ENCODE peak calls at places on chromosomes 7 and 10, in ten cellular contexts. G is right cardiac atrium, L is SJSA1, U is breast epithelium, M is GM23338, Q is ovary, X is prostate gland, B is hepatocyte, T is lower lobe of right lung, W is A549. H is an unnamed sample.
A peak's percentile ranks its signal among the peaks of the same experiment; 100 is the strongest.

GRCh38 chr10:106771132-106771531 is 393.4 kb downstream of the SORCS1 start:
- DNase-seq in T (no peak), W (no peak), X (no peak), B (no peak), G (no peak), U (no peak), M (no peak), Q (no peak), L (no peak), H (no peak)

GRCh38 chr10:130108934-130109604 is 1.6 kb downstream of the C10orf143 start:
- DNase-seq in L (no peak), M (no peak), W (no peak), X (no peak), T (no peak), Q (no peak), B (no peak), G (no peak), U (no peak), H (no peak)

GRCh38 chr7:47514367-47514766 is 67.5 kb downstream of the TNS3 start:
- DNase-seq in X (no peak), G (no peak), L (no peak), W (no peak), U (no peak), Q (no peak), M (no peak), B (no peak), T (no peak), H (no peak)

GRCh38 chr10:70672165-70672992 is at the start of gene ADAMTS14:
- DNase-seq in M (peak; percentile 78), T (no peak), U (no peak), G (peak; percentile 83), Q (no peak), B (peak; percentile 62), X (no peak), L (no peak), W (peak; percentile 33), H (no peak)

GRCh38 chr7:22866965-22867364 is 44.3 kb upstream of the TOMM7 start:
- DNase-seq in G (no peak), U (no peak), Q (no peak), T (no peak), L (no peak), B (no peak), W (no peak), X (no peak), M (no peak), H (no peak)

GRCh38 chr10:52312999-52313349 is 1.1 kb upstream of the DKK1 start:
- DNase-seq in W (peak; percentile 14), U (no peak), Q (no peak), L (no peak), G (no peak), M (no peak), T (no peak), B (no peak), X (no peak), H (no peak)

GRCh38 chr10:102555781-102556328 is 52.1 kb downstream of the SUFU start:
- DNase-seq in G (no peak), B (peak; percentile 52), L (no peak), Q (peak; percentile 12), M (no peak), U (no peak), T (no peak), W (no peak), X (peak; percentile 57), H (no peak)

GRCh38 chr7:130595986-130596385 is 72.6 kb downstream of the COPG2 start:
- DNase-seq in B (peak; percentile 5), U (no peak), X (no peak), T (no peak), G (no peak), L (no peak), M (no peak), Q (no peak), W (no peak), H (no peak)

GRCh38 chr10:50653142-50653541 is 29.4 kb upstream of the SGMS1 start:
- DNase-seq in Q (no peak), W (no peak), U (no peak), X (peak; percentile 15), G (no peak), M (peak; percentile 12), B (peak; percentile 26), L (no peak), T (no peak), H (no peak)

GRCh38 chr7:45663167-45663921 is 89.2 kb downstream of the ADCY1 start:
- DNase-seq in G (peak; percentile 73), X (peak; percentile 9), L (peak; percentile 42), U (peak; percentile 55), T (no peak), B (peak; percentile 32), W (no peak), Q (no peak), M (peak; percentile 70), H (no peak)

GRCh38 chr7:6261699-6262098 is 10.7 kb downstream of the CYTH3 start:
- DNase-seq in Q (no peak), L (no peak), B (no peak), U (no peak), G (no peak), W (no peak), M (no peak), X (no peak), T (no peak), H (no peak)

GRCh38 chr7:6262206-6262605 is 10.2 kb downstream of the CYTH3 start:
- DNase-seq in W (no peak), T (no peak), M (no peak), G (no peak), U (no peak), L (no peak), Q (no peak), X (no peak), B (no peak), H (no peak)

GRCh38 chr7:6258440-6259182 is 13.8 kb downstream of the CYTH3 start:
- DNase-seq in U (no peak), B (no peak), M (no peak), G (no peak), L (no peak), X (no peak), Q (no peak), T (no peak), W (no peak), H (no peak)

GRCh38 chr7:6259257-6259656 is 13.2 kb downstream of the CYTH3 start:
- DNase-seq in U (no peak), M (no peak), G (no peak), B (no peak), W (no peak), L (no peak), X (no peak), Q (no peak), T (no peak), H (no peak)

DNA sequence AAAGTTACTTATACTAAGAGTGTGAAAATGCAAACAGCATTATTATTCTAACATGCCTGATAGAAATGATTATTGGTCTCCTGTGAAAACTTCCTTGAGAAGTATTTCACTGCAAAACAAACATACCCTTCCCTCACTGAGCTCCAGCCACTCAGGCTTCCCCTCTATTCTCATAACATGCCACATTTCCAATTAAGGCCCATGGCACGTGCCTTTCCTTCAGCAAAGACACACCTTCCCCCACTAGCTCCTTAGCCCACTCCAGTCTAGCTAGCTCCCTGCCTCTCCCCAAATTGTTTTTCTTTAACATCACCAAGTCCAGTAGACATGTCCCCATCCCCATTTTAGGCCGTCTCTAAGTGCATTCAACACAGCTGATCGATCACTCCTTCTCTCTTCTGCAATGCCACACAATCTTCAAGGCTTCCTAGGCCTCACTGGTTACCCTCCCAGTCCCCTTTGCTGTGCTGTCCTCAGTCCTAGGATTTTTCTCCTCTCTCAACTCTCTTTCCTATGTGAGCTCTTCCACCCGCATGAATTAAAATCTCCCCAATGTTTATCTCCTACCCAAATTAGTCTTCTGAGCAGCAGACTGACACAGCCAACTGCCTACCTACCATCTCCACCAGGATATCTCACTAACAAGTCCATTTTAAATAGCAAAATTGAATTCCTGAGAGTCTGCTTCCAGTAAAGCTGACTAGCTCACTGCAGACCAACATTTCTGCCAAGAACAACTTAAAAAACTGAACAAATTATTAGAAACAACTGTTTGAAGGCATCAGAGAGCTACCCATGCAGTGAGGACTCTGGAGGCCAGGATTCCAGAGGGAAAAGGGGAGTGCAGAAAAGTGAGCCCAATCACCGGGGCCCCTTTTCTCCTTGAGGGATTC is 11.9 kb downstream of the CYTH3 start:
- DNase-seq in T (no peak), Q (no peak), G (no peak), L (no peak), X (no peak), U (no peak), M (no peak), B (no peak), W (no peak), H (no peak)
- H3K4me3 ChIP-seq in T (no peak overlapping the region), Q (no peak overlapping the region), G (no peak overlapping the region), L (no peak overlapping the region), X (no peak overlapping the region), U (no peak overlapping the region), M (no peak overlapping the region), B (no peak overlapping the region), W (no peak overlapping the region), H (no peak overlapping the region)

GRCh38 chr10:125089486-125089885 is 70.9 kb downstream of the CTBP2 start:
- DNase-seq in T (no peak), X (no peak), L (no peak), B (no peak), M (no peak), Q (no peak), U (no peak), G (peak; percentile 15), W (no peak), H (no peak)
- H3K4me1 ChIP-seq in T (peaks cover 44% of the 10 kb centered on the region), X (peaks cover 7% of the 10 kb centered on the region), L (peaks cover 50% of the 10 kb centered on the region), B (peaks cover 25% of the 10 kb centered on the region), M (peaks cover 49% of the 10 kb centered on the region), Q (peaks cover 38% of the 10 kb centered on the region), U (no peaks in the 10 kb centered on the region), G (peaks cover 46% of the 10 kb centered on the region), W (peaks cover 42% of the 10 kb centered on the region), H (no peaks in the 10 kb centered on the region)

DNA sequence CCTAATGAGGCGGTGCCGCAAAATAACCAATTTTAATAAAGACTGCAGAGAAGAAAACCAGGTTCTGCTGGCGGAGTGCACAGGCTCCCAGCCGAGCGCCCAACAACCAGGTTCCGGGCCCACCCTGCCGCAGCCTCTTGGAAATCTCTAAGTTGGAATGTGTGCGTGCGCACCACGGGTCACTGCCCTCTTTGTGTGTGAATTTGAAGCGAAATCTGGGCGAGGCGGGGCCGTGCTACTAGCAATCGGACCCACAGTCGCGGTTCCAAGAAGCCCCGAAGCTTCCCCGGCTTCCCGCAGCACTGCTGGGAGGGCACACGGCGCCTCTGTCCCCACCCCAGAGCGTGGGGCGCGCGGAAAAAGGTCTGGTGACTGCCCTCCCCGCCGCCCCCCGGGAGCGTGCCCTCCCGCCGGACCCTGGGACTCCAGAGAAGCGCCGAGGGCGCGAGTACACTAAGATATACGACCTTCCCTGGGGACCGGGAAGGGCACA is 652 bp upstream of the MAP3K8 start:
- DNase-seq in X (peak; percentile 56), W (peak; percentile 59), U (peak; percentile 79), L (peak; percentile 83), M (peak; percentile 87), Q (peak; percentile 67), B (peak; percentile 90), G (peak; percentile 91), T (peak; percentile 90), H (peak; percentile 42)
- H3K27ac ChIP-seq in X (peak overlapping the region; percentile 91), W (peak overlapping the region; percentile 91), U (peak overlapping the region; percentile 98), L (peak overlapping the region; percentile 84), M (peak overlapping the region; percentile 80), Q (peak overlapping the region; percentile 97), B (peak overlapping the region; percentile 98), G (peak overlapping the region; percentile 94), T (peak overlapping the region; percentile 99), H (peak overlapping the region; percentile 88)

DNA sequence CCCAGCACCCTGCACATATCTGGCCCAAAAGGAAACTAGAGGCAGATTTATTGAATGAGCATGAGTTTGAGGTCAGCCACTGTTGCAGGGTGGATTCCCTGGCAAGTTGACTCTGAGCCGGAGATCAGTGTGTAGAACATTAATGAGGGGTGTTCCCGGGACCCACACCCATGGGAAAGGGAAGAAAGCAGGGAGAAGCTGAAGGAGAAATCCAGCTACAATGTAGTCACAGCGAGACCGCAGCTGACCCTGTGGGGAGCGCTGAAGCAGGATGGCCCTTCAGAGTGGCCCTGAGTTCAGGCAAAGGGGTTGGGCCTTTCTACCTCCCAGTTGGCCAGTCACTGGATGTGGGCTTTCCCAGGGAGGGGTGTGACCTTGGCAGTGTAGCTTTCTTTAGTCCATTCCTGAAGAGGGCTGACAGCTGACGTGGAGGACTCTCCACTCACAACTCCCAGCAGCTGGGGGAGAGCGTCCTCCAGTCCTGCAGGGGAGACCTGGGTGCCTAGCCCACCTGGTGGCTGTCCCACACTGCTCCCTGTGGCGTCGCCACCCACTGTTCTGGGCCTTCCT is 324.2 kb upstream of the ZMIZ1 start:
- DNase-seq in U (no peak), M (no peak), B (peak; percentile 67), X (no peak), Q (no peak), G (no peak), T (no peak), L (no peak), W (no peak), H (no peak)
- H3K4me3 ChIP-seq in U (no peak overlapping the region), M (no peak overlapping the region), B (no peak overlapping the region), X (no peak overlapping the region), Q (no peak overlapping the region), G (no peak overlapping the region), T (no peak overlapping the region), L (no peak overlapping the region), W (no peak overlapping the region), H (no peak overlapping the region)

H was measured in CD8-positive, alpha-beta memory T cell.